ENCODE peak calls at places on chromosomes 1 and 21, in four cellular contexts. R is HepG2, C is GM12878, N is K562. X is an unnamed sample.

GRCh38 chr21:42631142-42631541 is 22.3 kb upstream of the PDE9A start:
- ATAC-seq in N (no peak), R (no peak), C (no peak), X (no peak)

GRCh38 chr1:33985656-33986055 is 121.8 kb downstream of the HMGB4 start:
- ATAC-seq in C (no peak), N (no peak), R (peak; percentile 51), X (no peak)

GRCh38 chr1:107782192-107782845 is 182.7 kb downstream of the VAV3 start:
- ATAC-seq in R (peak; percentile 52), N (peak; percentile 89), C (peak; percentile 16), X (no peak)

GRCh38 chr1:39089811-39090519 is 63.8 kb downstream of the NDUFS5 start:
- ATAC-seq in N (peak; percentile 25), R (no peak), C (no peak), X (peak; percentile 27)

GRCh38 chr1:63906053-63906704 is 132.4 kb downstream of the ROR1 start:
- ATAC-seq in N (no peak), C (no peak), R (no peak), X (no peak)

GRCh38 chr1:3893190-3893589 is 6.9 kb downstream of the C1orf174 start:
- ATAC-seq in R (no peak), C (no peak), N (no peak), X (no peak)

GRCh38 chr1:198967566-198967965 is 328.7 kb downstream of the PTPRC start:
- ATAC-seq in R (no peak), N (no peak), C (peak; percentile 25), X (no peak)

GRCh38 chr1:63868220-63868897 is 94.5 kb downstream of the ROR1 start:
- ATAC-seq in C (no peak), N (no peak), R (peak; percentile 75), X (no peak)

GRCh38 chr1:38773483-38773882 is 86.1 kb downstream of the RRAGC start:
- ATAC-seq in C (no peak), R (no peak), N (peak; percentile 34), X (no peak)

GRCh38 chr1:153655333-153655732 is 3.2 kb upstream of the SNAPIN start:
- ATAC-seq in N (no peak), R (peak; percentile 35), C (no peak), X (no peak)

GRCh38 chr21:39187141-39187540 is 3.9 kb upstream of the PSMG1 start:
- ATAC-seq in C (no peak), R (no peak), N (no peak), X (no peak)

GRCh38 chr1:190711069-190711468 is 233.4 kb upstream of the BRINP3 start:
- ATAC-seq in N (no peak), R (no peak), C (no peak), X (no peak)

GRCh38 chr21:23886828-23887708 is 1720.2 kb downstream of the MRPL39 start:
- ATAC-seq in C (no peak), N (peak; percentile 64), R (peak; percentile 64), X (no peak)

GRCh38 chr1:19869929-19870328 is 12.3 kb upstream of the OTUD3 start:
- ATAC-seq in C (no peak), R (no peak), N (peak; percentile 92), X (no peak)

GRCh38 chr1:10830961-10831669 is 34.7 kb upstream of the CASZ1 start:
- ATAC-seq in C (no peak), N (no peak), R (no peak), X (no peak)

GRCh38 chr1:232477728-232478127 is 152.2 kb downstream of the SIPA1L2 start:
- ATAC-seq in N (no peak), C (no peak), R (no peak), X (peak; percentile 68)

GRCh38 chr1:87231703-87232363 is 96.8 kb upstream of the LMO4 start:
- ATAC-seq in C (peak; percentile 53), N (no peak), R (no peak), X (no peak)

GRCh38 chr1:244409648-244410164 is 42.0 kb downstream of the ADSS2 start:
- ATAC-seq in C (peak; percentile 91), N (no peak), R (no peak), X (no peak)
- H3K36me3 ChIP-seq in C (peaks cover 17% of the 10 kb centered on the region), N (peaks cover 81% of the 10 kb centered on the region), R (peaks cover 40% of the 10 kb centered on the region), X (peaks cover 74% of the 10 kb centered on the region)

DNA sequence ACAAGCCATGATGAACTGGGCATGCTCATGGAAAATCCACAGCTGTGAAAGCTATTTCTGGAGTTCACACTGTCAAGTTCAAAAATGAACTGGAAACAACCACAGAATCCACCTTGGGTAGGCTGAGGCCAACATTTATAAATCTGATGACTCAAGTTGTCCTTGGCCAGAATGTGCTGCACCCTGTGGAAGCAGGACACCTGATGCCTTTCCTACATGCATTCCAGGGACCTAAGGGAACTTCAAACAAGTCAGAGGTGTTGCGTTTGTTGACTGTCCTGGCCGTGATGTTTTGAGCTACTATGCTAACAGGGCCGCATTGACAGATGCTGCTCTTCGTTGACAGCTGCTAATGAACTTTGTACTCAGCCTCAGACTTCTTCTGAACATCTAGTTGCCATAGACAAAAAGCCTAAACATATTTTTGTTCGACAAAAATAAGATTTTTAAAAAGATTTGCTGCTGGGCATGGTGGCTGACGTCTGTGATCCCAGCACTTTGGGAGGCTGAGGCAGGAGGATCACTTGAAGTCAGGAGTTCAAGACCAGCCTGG is 127.9 kb upstream of the SLC45A1 start:
- ATAC-seq in C (no peak), R (peak; percentile 100), N (no peak), X (peak; percentile 87)
- TF ChIP-seq EP300 in C (no peak), R (peak; percentile 98), N (no peak), X (no peak)

GRCh38 chr1:210821615-210822014 is 312.3 kb downstream of the KCNH1 start:
- ATAC-seq in R (no peak), N (no peak), C (no peak), X (no peak)
- H3K36me3 ChIP-seq in R (no peaks in the 10 kb centered on the region), N (no peaks in the 10 kb centered on the region), C (no peaks in the 10 kb centered on the region), X (no peaks in the 10 kb centered on the region)

GRCh38 chr1:225996946-225997545 is 2.1 kb downstream of the SDE2 start:
- ATAC-seq in N (no peak), R (no peak), C (no peak), X (no peak)

GRCh38 chr1:226001088-226001487 is 1.9 kb upstream of the SDE2 start:
- ATAC-seq in R (no peak), C (no peak), N (no peak), X (no peak)

GRCh38 chr1:225998560-225999226 is 450 bp downstream of the SDE2 start:
- ATAC-seq in N (peak; percentile 7), C (peak; percentile 5), R (peak; percentile 52), X (peak; percentile 5)

GRCh38 chr1:225999912-226000337 is 782 bp upstream of the SDE2 start:
- ATAC-seq in R (peak; percentile 11), C (peak; percentile 71), N (peak; percentile 18), X (no peak)

GRCh38 chr1:225999227-225999911 is at the start of gene SDE2:
- ATAC-seq in C (peak; percentile 83), R (peak; percentile 93), N (peak; percentile 63), X (peak; percentile 97)
- TF ChIP-seq EP300 in C (no peak), R (no peak), N (peak; percentile 96), X (no peak)